ENCODE peak calls at places on chromosomes 2 and 18, in six cellular contexts. A, G, N, F, V and Y are unnamed samples.

GRCh38 chr2:15929861-15930260 is 10.5 kb upstream of the MYCN start:
- DNase-seq in V (no peak), N (no peak), G (no peak), A (no peak), F (no peak), Y (no peak)

GRCh38 chr2:15882761-15883497 is 57.4 kb upstream of the MYCN start:
- DNase-seq in A (no peak), V (no peak), N (no peak), F (no peak), G (no peak), Y (no peak)

GRCh38 chr2:46241344-46241743 is 55.9 kb upstream of the EPAS1 start:
- DNase-seq in G (no peak), A (no peak), F (peak), N (no peak), V (no peak), Y (no peak)

GRCh38 chr2:30230479-30230854 is 867 bp upstream of the LBH start:
- DNase-seq in A (no peak), V (no peak), G (no peak), F (no peak), N (no peak), Y (no peak)

GRCh38 chr2:143891879-143892308 is 628.0 kb downstream of the ZEB2 start:
- DNase-seq in V (no peak), F (no peak), A (no peak), G (no peak), N (no peak), Y (no peak)

GRCh38 chr2:175025946-175026345 is 20.8 kb upstream of the CHN1 start:
- DNase-seq in F (no peak), N (no peak), G (no peak), A (no peak), V (no peak), Y (no peak)

GRCh38 chr2:234863043-234863934 is 88.5 kb upstream of the SH3BP4 start:
- DNase-seq in A (peak), G (no peak), V (no peak), F (no peak), N (no peak), Y (no peak)

GRCh38 chr2:233002829-233003657 is 10.0 kb downstream of the NGEF start:
- DNase-seq in A (no peak), G (no peak), V (no peak), F (no peak), N (no peak), Y (no peak)

GRCh38 chr18:22539045-22539444 is 121.3 kb upstream of the CTAGE1 start:
- DNase-seq in G (no peak), N (no peak), F (no peak), V (no peak), A (no peak), Y (no peak)